ENCODE peak calls at places on chromosomes 11 and 22, in eight cellular contexts. S, V, A, T, H, K, G and F are unnamed samples.

GRCh38 chr11:96294289-96294688 is 48.7 kb downstream of the MAML2 start:
- DNase-seq in S (no peak), V (no peak), A (no peak), T (no peak), H (no peak), K (no peak), G (no peak), F (no peak)

GRCh38 chr11:95279921-95280861 is 49.2 kb upstream of the SESN3 start:
- DNase-seq in S (no peak), V (peak), A (no peak), T (no peak), H (no peak), K (no peak), G (no peak), F (no peak)

GRCh38 chr22:47616396-47617020 is 854.1 kb downstream of the TBC1D22A start:
- DNase-seq in S (no peak), V (no peak), A (no peak), T (no peak), H (no peak), K (no peak), G (no peak), F (no peak)

GRCh38 chr22:45995405-45996101 is 18.6 kb upstream of the WNT7B start:
- DNase-seq in S (no peak), V (no peak), A (no peak), T (no peak), H (no peak), K (no peak), G (no peak), F (no peak)

GRCh38 chr22:45271667-45272188 is 13.0 kb upstream of the UPK3A start:
- DNase-seq in S (no peak), V (peak), A (no peak), T (no peak), H (no peak), K (no peak), G (no peak), F (no peak)

GRCh38 chr11:110501428-110501827 is 71.7 kb downstream of the FDX1 start:
- DNase-seq in S (no peak), V (no peak), A (no peak), T (no peak), H (no peak), K (no peak), G (no peak), F (no peak)

GRCh38 chr11:85685820-85686459 is at the start of gene CCDC89:
- DNase-seq in S (no peak), V (peak), A (no peak), T (no peak), H (peak), K (no peak), G (peak), F (no peak)

GRCh38 chr11:119179983-119180382 is 5.3 kb upstream of the NHERF4 start:
- DNase-seq in S (no peak), V (no peak), A (no peak), T (no peak), H (no peak), K (no peak), G (no peak), F (no peak)

GRCh38 chr11:123590296-123590912 is 64.0 kb downstream of the SCN3B start:
- DNase-seq in S (no peak), V (no peak), A (peak), T (no peak), H (no peak), K (no peak), G (peak), F (no peak)

GRCh38 chr11:104547996-104548661 is 350.1 kb downstream of the CASP12 start:
- DNase-seq in S (no peak), V (no peak), A (no peak), T (no peak), H (no peak), K (no peak), G (no peak), F (no peak)

GRCh38 chr22:27213766-27214581 is 556.6 kb downstream of the MIAT start:
- DNase-seq in S (no peak), V (no peak), A (no peak), T (no peak), H (no peak), K (no peak), G (peak), F (no peak)

GRCh38 chr11:75389276-75389605 is 10.1 kb upstream of the RPS3 start:
- DNase-seq in S (no peak), V (no peak), A (no peak), T (no peak), H (no peak), K (no peak), G (no peak), F (no peak)

GRCh38 chr11:2998073-2998850 is 6.1 kb upstream of the NAP1L4 start:
- DNase-seq in S (no peak), V (no peak), A (no peak), T (no peak), H (no peak), K (no peak), G (no peak), F (no peak)

GRCh38 chr11:111066861-111067260 is 178.7 kb upstream of the POU2AF2 start:
- DNase-seq in S (no peak), V (no peak), A (no peak), T (no peak), H (no peak), K (no peak), G (no peak), F (no peak)